ENCODE peak calls at places on chromosomes 13 and 19, in four cellular contexts. A, R, B and L are unnamed samples.

GRCh38 chr13:100810991-100811390 is 136.4 kb upstream of the TMTC4 start:
- DNase-seq in R (no peak), A (no peak), B (no peak), L (no peak)

GRCh38 chr13:44504146-44504545 is 72.0 kb downstream of the TSC22D1 start:
- DNase-seq in R (no peak), A (no peak), B (no peak), L (no peak)

GRCh38 chr13:33284916-33285315 is 639 bp downstream of the STARD13 start:
- DNase-seq in A (no peak), R (no peak), B (no peak), L (no peak)

GRCh38 chr13:102580552-102581169 is 16.1 kb upstream of the TPP2 start:
- DNase-seq in B (no peak), A (no peak), R (peak; percentile 52), L (peak; percentile 83)

GRCh38 chr13:103055166-103055565 is 11.1 kb downstream of the SLC10A2 start:
- DNase-seq in R (no peak), A (no peak), B (no peak), L (no peak)

GRCh38 chr19:35166100-35167063 is 11.8 kb downstream of the FXYD5 start:
- DNase-seq in B (peak; percentile 19), A (no peak), R (no peak), L (no peak)

GRCh38 chr19:33175886-33176669 is 18.1 kb upstream of the LRP3 start:
- DNase-seq in B (no peak), R (peak; percentile 39), A (peak; percentile 21), L (no peak)

GRCh38 chr19:20243629-20244028 is 76.6 kb downstream of the ZNF486 start:
- DNase-seq in B (no peak), A (no peak), R (no peak), L (no peak)

GRCh38 chr13:41960700-41961697 is at the start of gene VWA8:
- DNase-seq in B (peak; percentile 76), R (peak; percentile 80), A (peak; percentile 89), L (peak; percentile 72)

GRCh38 chr13:23609414-23610186 is 39.4 kb downstream of the TNFRSF19 start:
- DNase-seq in A (no peak), B (no peak), R (peak; percentile 79), L (no peak)

GRCh38 chr13:24995225-24995804 is 100.6 kb upstream of the PABPC3 start:
- DNase-seq in B (no peak), A (peak; percentile 47), R (peak; percentile 72), L (peak; percentile 91)

GRCh38 chr13:30998548-30999140 is 66.2 kb downstream of the TEX26 start:
- DNase-seq in B (no peak), A (no peak), R (no peak), L (peak; percentile 77)

GRCh38 chr13:98484289-98485219 is 92.4 kb downstream of the STK24 start:
- DNase-seq in R (peak; percentile 96), B (peak; percentile 98), A (peak; percentile 54), L (no peak)

GRCh38 chr13:46317120-46317519 is 69.9 kb downstream of the RUBCNL start:
- DNase-seq in A (no peak), B (no peak), R (no peak), L (no peak)

GRCh38 chr19:29537181-29537580 is 11.4 kb downstream of the VSTM2B start:
- DNase-seq in B (no peak), A (no peak), R (no peak), L (no peak)

GRCh38 chr19:53849237-53849676 is 18.4 kb upstream of the MYADM start:
- DNase-seq in B (no peak), A (no peak), R (peak; percentile 89), L (no peak)

GRCh38 chr13:24717217-24717616 is 37.0 kb downstream of the ATP12A start:
- DNase-seq in B (no peak), R (no peak), A (no peak), L (no peak)

GRCh38 chr13:111597041-111598017 is 276.9 kb downstream of the TEX29 start:
- DNase-seq in A (no peak), R (no peak), B (no peak), L (no peak)

GRCh38 chr13:114002009-114002544 is 28.2 kb upstream of the C13orf46 start:
- DNase-seq in B (peak; percentile 57), R (no peak), A (no peak), L (no peak)

GRCh38 chr13:112976526-112976925 is 7.5 kb downstream of the MCF2L start:
- DNase-seq in A (no peak), B (no peak), R (no peak), L (no peak)

GRCh38 chr13:47454986-47455385 is 546.1 kb downstream of the SUCLA2 start:
- DNase-seq in R (no peak), A (no peak), B (no peak), L (no peak)

GRCh38 chr19:13164370-13165090 is 14.3 kb downstream of the IER2 start:
- DNase-seq in A (no peak), R (peak; percentile 89), B (peak; percentile 86), L (peak; percentile 49)

GRCh38 chr19:56142087-56142787 is 1.1 kb downstream of the ZNF444 start:
- DNase-seq in B (no peak), A (no peak), R (no peak), L (no peak)

GRCh38 chr13:84563611-84564010 is 681.3 kb upstream of the SLITRK1 start:
- DNase-seq in B (no peak), R (no peak), A (no peak), L (no peak)

GRCh38 chr13:59354665-59355064 is 809.1 kb downstream of the DIAPH3 start:
- DNase-seq in A (no peak), R (no peak), B (no peak), L (no peak)

GRCh38 chr19:55519461-55520311 is 17.2 kb downstream of the SBK2 start:
- DNase-seq in R (peak; percentile 63), A (no peak), B (no peak), L (no peak)

GRCh38 chr13:98454389-98454881 is 122.5 kb downstream of the STK24 start:
- DNase-seq in B (no peak), R (peak; percentile 86), A (no peak), L (peak; percentile 55)

GRCh38 chr19:48419158-48419920 is 25.9 kb downstream of the GRIN2D start:
- DNase-seq in A (peak; percentile 79), B (no peak), R (peak; percentile 92), L (peak; percentile 48)

GRCh38 chr19:51739466-51740213 is 12.0 kb downstream of the FPR1 start:
- DNase-seq in R (peak; percentile 85), A (no peak), B (no peak), L (no peak)

GRCh38 chr13:110277357-110277950 is 29.5 kb downstream of the COL4A1 start:
- DNase-seq in R (no peak), A (no peak), B (no peak), L (no peak)

GRCh38 chr19:2578391-2578826 is 102.5 kb downstream of the GADD45B start:
- DNase-seq in B (no peak), A (no peak), R (peak; percentile 67), L (no peak)

GRCh38 chr19:4577020-4577782 is 17.7 kb upstream of the SEMA6B start:
- DNase-seq in B (no peak), R (no peak), A (no peak), L (no peak)

GRCh38 chr19:45640849-45641273 is 1.7 kb upstream of the EML2 start:
- DNase-seq in R (no peak), A (peak; percentile 62), B (no peak), L (no peak)

GRCh38 chr19:30029721-30030510 is 87.9 kb downstream of the URI1 start:
- DNase-seq in B (no peak), R (peak; percentile 96), A (peak; percentile 24), L (no peak)

GRCh38 chr13:29162638-29163037 is 342.5 kb downstream of the MTUS2 start:
- DNase-seq in R (peak; percentile 50), A (no peak), B (no peak), L (peak; percentile 22)